ENCODE peak calls at places on chromosomes 13 and 19, in nine cellular contexts. T, L, G, S, A, U, D, J and P are unnamed samples.

GRCh38 chr13:43074824-43075510 is 51.6 kb downstream of the DNAJC15 start:
- DNase-seq in T (no peak), D (no peak), U (no peak), G (no peak), A (no peak), J (no peak), S (no peak), L (no peak), P (no peak)

GRCh38 chr19:58362272-58362994 is at the start of gene ZNF497:
- DNase-seq in S (peak; percentile 91), L (peak; percentile 90), J (peak; percentile 97), T (peak; percentile 93), D (peak; percentile 95), U (peak; percentile 99), G (peak; percentile 98), A (peak; percentile 99), P (peak; percentile 94)

GRCh38 chr19:49135686-49136085 is 16.3 kb downstream of the PPFIA3 start:
- DNase-seq in J (no peak), U (no peak), D (no peak), A (no peak), G (no peak), S (no peak), L (no peak), T (no peak), P (no peak)

GRCh38 chr19:12156254-12157058 is at the start of gene ZNF625:
- DNase-seq in G (peak; percentile 97), L (peak; percentile 85), S (peak; percentile 90), A (peak; percentile 92), T (peak; percentile 39), D (peak; percentile 84), J (peak; percentile 90), U (no peak), P (peak; percentile 74)

GRCh38 chr19:14479985-14480694 is 5.0 kb upstream of the PTGER1 start:
- DNase-seq in L (peak; percentile 76), J (no peak), G (peak; percentile 92), D (no peak), U (peak; percentile 38), T (no peak), A (peak; percentile 43), S (no peak), P (no peak)

GRCh38 chr13:46172531-46172991 is 9.4 kb downstream of the LCP1 start:
- DNase-seq in G (no peak), D (no peak), T (no peak), J (no peak), L (no peak), A (no peak), U (no peak), S (no peak), P (no peak)

GRCh38 chr19:35256566-35256965 is 7.8 kb downstream of the LSR start:
- DNase-seq in G (no peak), T (no peak), J (no peak), L (no peak), S (no peak), D (no peak), A (no peak), U (no peak), P (no peak)

GRCh38 chr13:63481334-63481733 is 2065.7 kb upstream of the PCDH20 start:
- DNase-seq in T (no peak), A (peak; percentile 76), D (peak; percentile 50), L (no peak), J (no peak), G (no peak), U (no peak), S (no peak), P (no peak)

GRCh38 chr13:42215578-42216421 is 56.2 kb upstream of the AKAP11 start:
- DNase-seq in D (peak; percentile 52), J (peak; percentile 66), U (peak; percentile 23), S (peak; percentile 10), L (no peak), A (peak; percentile 55), G (peak; percentile 41), T (no peak), P (peak; percentile 42)

GRCh38 chr13:77831870-77832269 is 86.8 kb downstream of the EDNRB start:
- DNase-seq in S (no peak), L (no peak), G (no peak), J (no peak), U (no peak), T (no peak), A (no peak), D (no peak), P (no peak)

GRCh38 chr13:111948281-111948680 is 118.7 kb upstream of the SOX1 start:
- DNase-seq in U (no peak), L (no peak), J (no peak), S (no peak), T (no peak), G (no peak), D (no peak), A (no peak), P (no peak)

DNA sequence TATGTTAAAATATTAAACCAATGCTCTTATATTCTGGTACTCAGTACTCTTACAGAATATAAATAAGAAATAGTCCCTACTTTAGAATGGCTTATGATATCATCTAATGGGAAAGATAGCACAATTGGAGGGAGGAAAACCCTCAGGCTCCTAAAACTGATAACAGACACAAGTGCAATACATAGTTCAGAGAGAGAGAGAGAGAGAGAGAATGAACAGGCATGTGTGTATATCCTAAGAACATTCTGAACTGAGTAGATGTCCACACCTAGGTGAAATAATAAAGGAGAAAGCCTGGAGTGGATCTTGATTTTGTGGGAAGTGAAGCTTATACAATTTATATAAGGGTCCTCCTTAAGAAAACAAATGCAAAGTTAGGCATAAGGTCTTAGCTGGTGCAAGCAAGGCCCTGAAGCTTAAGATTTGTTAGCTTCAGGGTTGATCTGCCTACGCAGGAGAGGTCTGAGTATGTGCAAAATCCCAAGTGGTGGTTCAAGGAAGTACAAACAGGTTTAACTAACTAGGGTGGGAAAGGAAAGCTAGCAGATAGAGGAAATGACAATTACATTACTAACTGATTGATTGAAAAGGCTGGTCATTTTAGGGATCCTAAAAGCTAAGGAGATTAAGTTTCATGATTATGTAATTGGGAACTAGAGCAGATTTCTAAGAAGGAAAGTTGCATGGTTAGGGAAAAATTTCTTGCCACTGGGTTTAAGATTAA is 53.3 kb downstream of the SOX21 start:
- DNase-seq in L (no peak), T (no peak), G (no peak), U (no peak), S (no peak), A (no peak), D (no peak), J (no peak), P (no peak)
- TF ChIP-seq CTCF in L (peak; percentile 40), T (no peak), G (peak; percentile 47), U (no peak), S (no peak), A (no peak), D (no peak), J (peak; percentile 5), P (peak; percentile 43)

DNA sequence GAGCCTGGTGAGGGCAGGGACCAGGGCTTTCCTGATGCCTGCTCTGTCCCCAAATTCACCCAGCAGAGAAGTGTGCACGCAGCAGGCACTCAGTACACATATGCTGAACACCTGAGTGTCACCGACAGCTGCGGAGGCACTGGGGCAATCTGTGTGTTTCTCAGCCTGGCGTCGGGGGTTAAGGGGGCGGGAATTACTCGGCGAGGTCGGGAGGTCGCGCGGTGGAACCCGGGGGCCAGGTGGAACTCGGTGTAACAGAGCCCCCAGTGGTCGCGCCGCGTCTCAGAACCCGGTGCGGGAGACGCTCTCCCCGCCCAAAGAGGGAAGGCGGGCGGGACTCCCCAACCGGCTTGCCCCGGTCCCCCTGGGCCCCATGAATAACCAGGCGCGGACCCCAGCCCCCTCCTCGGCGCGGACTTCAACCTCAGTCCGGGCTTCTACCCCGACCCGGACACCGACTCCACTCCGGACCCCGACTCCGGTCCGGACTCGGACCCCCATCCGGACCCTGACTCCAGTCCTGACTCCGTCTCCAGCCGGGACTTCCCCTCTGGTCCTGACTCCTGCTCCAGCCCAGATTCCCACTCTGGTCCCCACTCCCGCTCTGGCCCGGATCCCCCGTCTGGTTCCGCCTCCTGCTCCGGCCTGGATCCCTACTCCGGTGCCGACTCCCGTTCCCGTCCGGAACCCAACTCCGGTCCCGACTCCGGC is at the start of gene SELENOV:
- DNase-seq in U (no peak), A (no peak), T (no peak), D (no peak), L (peak; percentile 60), S (no peak), G (peak; percentile 83), J (no peak), P (no peak)
- TF ChIP-seq CTCF in U (no peak), A (peak; percentile 13), T (no peak), D (no peak), L (peak; percentile 45), S (peak; percentile 51), G (peak; percentile 55), J (no peak), P (no peak)

GRCh38 chr13:110137677-110138008 is 169.3 kb downstream of the COL4A1 start:
- DNase-seq in D (peak; percentile 27), A (peak; percentile 30), S (peak; percentile 15), U (peak; percentile 30), J (no peak), T (peak; percentile 54), L (no peak), G (no peak), P (no peak)

GRCh38 chr13:110140099-110140498 is 166.9 kb downstream of the COL4A1 start:
- DNase-seq in U (no peak), J (no peak), L (no peak), G (no peak), S (no peak), T (no peak), D (no peak), A (no peak), P (no peak)

GRCh38 chr13:110138700-110139036 is 168.3 kb downstream of the COL4A1 start:
- DNase-seq in T (no peak), J (no peak), L (no peak), D (no peak), A (no peak), G (no peak), S (no peak), U (no peak), P (no peak)

GRCh38 chr13:110136660-110137585 is 170.0 kb downstream of the COL4A1 start:
- DNase-seq in G (peak; percentile 58), D (no peak), S (no peak), A (no peak), U (no peak), T (no peak), J (no peak), L (no peak), P (no peak)

DNA sequence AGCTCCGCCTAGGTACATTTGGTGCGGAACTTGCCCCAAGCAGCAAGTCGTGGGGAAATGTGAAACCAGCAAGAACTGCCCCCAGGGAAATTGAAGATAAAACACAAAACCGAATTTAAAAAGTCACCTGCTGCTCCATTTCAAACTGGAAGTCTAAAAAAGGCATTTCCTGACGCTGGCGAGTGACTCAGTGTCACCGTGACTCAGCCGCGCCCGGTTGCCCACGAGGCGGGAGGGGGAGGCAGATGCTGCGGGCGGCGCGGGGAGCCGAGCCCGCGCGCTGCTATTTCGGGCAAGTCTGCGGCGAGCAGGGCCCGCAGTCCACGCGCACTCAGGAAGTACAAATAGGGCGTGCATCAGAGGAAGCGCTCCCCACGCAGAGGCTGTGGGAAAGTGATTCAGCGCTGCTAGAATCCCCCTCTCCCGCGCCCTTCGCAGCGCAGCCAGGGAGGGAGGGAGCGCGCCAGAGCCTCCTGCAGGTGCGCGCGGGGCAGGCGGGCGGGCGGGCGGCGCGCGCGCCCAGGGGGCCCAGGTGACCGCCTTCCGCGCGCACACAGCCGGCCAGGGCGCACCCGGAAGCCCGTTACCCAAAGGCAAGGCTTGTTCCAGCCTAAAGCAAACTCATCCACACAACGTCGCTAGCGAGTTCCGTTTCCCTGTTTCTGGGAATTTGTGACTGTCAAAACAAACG is 168.8 kb downstream of the COL4A1 start:
- DNase-seq in L (peak; percentile 45), J (peak; percentile 80), G (peak; percentile 65), T (peak; percentile 75), S (peak; percentile 8), D (peak; percentile 57), A (peak; percentile 61), U (peak; percentile 56), P (peak; percentile 73)
- TF ChIP-seq CTCF in L (peak; percentile 26), J (no peak), G (peak; percentile 26), T (peak; percentile 14), S (peak; percentile 27), D (peak; percentile 17), A (peak; percentile 4), U (no peak), P (no peak)

GRCh38 chr19:7934766-7935165 is 8.7 kb downstream of the TIMM44 start:
- DNase-seq in A (no peak), D (no peak), J (no peak), T (no peak), U (no peak), L (no peak), S (no peak), G (no peak), P (no peak)
- TF ChIP-seq CTCF in A (no peak), D (no peak), J (no peak), T (no peak), U (no peak), L (no peak), S (no peak), G (no peak), P (no peak)